ENCODE peak calls at places on chromosome 11, in ten cellular contexts. Y is Panc1; C is CD8-positive, alpha-beta T cell; W is fibroblast of the aortic adventitia; H is HCT116; N is WERI-Rb-1; D is fibroblast of pulmonary artery; T is cardiac muscle cell; A is stomach; V is cardiac fibroblast. R is an unnamed sample.

GRCh38 chr11:1771273-1771672 is 7.5 kb upstream of the CTSD start:
- DNase-seq in Y (no peak), H (no peak), W (no peak), N (no peak), C (no peak), T (no peak), D (no peak), A (peak; percentile 23), V (no peak), R (peak; percentile 46)

GRCh38 chr11:45232341-45233080 is 53.6 kb downstream of the SYT13 start:
- DNase-seq in Y (no peak), D (no peak), C (no peak), H (no peak), N (no peak), V (no peak), T (no peak), A (no peak), W (no peak), R (no peak)

GRCh38 chr11:12777208-12777874 is 103.1 kb downstream of the TEAD1 start:
- DNase-seq in N (no peak), D (peak; percentile 72), V (peak; percentile 67), Y (no peak), W (peak; percentile 36), T (no peak), H (no peak), A (no peak), C (no peak), R (no peak)

GRCh38 chr11:73539506-73540084 is 58.3 kb downstream of the FAM168A start:
- DNase-seq in T (no peak), Y (no peak), N (peak; percentile 67), H (no peak), A (no peak), D (no peak), W (no peak), C (no peak), V (no peak), R (no peak)

GRCh38 chr11:3111919-3112690 is 53.0 kb downstream of the OSBPL5 start:
- DNase-seq in V (peak; percentile 62), A (no peak), N (no peak), D (no peak), W (no peak), Y (no peak), T (no peak), C (no peak), H (no peak), R (peak; percentile 36)

GRCh38 chr11:95577716-95578460 is 211.7 kb downstream of the FAM76B start:
- DNase-seq in Y (no peak), H (no peak), A (no peak), T (no peak), N (no peak), W (peak; percentile 84), D (peak; percentile 52), V (peak; percentile 86), C (no peak), R (peak; percentile 93)

GRCh38 chr11:122559734-122560382 is 95.7 kb upstream of the UBASH3B start:
- DNase-seq in H (peak; percentile 83), T (no peak), D (no peak), A (no peak), Y (peak; percentile 64), V (peak; percentile 62), N (no peak), C (no peak), W (peak; percentile 13), R (peak; percentile 11)

GRCh38 chr11:95076416-95076815 is 9.7 kb downstream of the SRSF8 start:
- DNase-seq in W (peak; percentile 87), C (no peak), D (peak; percentile 97), V (peak; percentile 92), A (peak; percentile 67), Y (no peak), T (no peak), H (no peak), N (no peak), R (peak; percentile 61)

GRCh38 chr11:105838668-105839403 is 183.2 kb downstream of the MSANTD4 start:
- DNase-seq in N (no peak), A (no peak), V (peak; percentile 10), Y (peak; percentile 27), W (no peak), D (peak; percentile 3), T (no peak), H (peak; percentile 35), C (no peak), R (peak; percentile 88)

GRCh38 chr11:65477271-65478029 is 21.4 kb upstream of the MALAT1 start:
- DNase-seq in W (peak; percentile 92), H (no peak), Y (no peak), V (peak; percentile 95), N (peak; percentile 94), T (peak; percentile 94), A (peak; percentile 97), C (peak; percentile 85), D (peak; percentile 93), R (peak; percentile 95)

GRCh38 chr11:116199182-116199581 is 573.6 kb downstream of the BUD13 start:
- DNase-seq in N (peak; percentile 30), H (no peak), V (no peak), Y (no peak), A (no peak), T (peak; percentile 37), W (no peak), C (no peak), D (no peak), R (no peak)

GRCh38 chr11:69864589-69864929 is 45.3 kb upstream of the FGF3 start:
- DNase-seq in T (no peak), D (no peak), W (no peak), A (no peak), C (no peak), N (no peak), V (no peak), H (no peak), Y (no peak), R (no peak)

GRCh38 chr11:18254781-18255361 is 6.4 kb upstream of the SAA2 start:
- DNase-seq in A (no peak), W (no peak), N (no peak), V (no peak), T (no peak), C (no peak), Y (no peak), D (no peak), H (no peak), R (no peak)

GRCh38 chr11:131837562-131837961 is 467.1 kb downstream of the NTM start:
- DNase-seq in Y (no peak), T (no peak), N (no peak), W (no peak), H (no peak), D (no peak), V (no peak), A (no peak), C (no peak), R (no peak)

GRCh38 chr11:131841028-131841427 is 470.6 kb downstream of the NTM start:
- DNase-seq in D (peak; percentile 28), A (no peak), Y (no peak), W (no peak), N (no peak), H (no peak), T (no peak), V (peak; percentile 23), C (no peak), R (no peak)

GRCh38 chr11:131840542-131840941 is 470.1 kb downstream of the NTM start:
- DNase-seq in W (no peak), N (no peak), H (no peak), V (no peak), C (no peak), T (no peak), Y (no peak), A (no peak), D (no peak), R (no peak)

GRCh38 chr11:131838016-131838415 is 467.6 kb downstream of the NTM start:
- DNase-seq in H (no peak), Y (no peak), N (no peak), V (no peak), A (no peak), T (no peak), D (no peak), W (no peak), C (no peak), R (no peak)

GRCh38 chr11:131839326-131839725 is 468.9 kb downstream of the NTM start:
- DNase-seq in T (no peak), V (no peak), W (no peak), Y (no peak), H (no peak), A (no peak), C (no peak), D (no peak), N (peak; percentile 28), R (no peak)
- TF ChIP-seq CTCF in T (no peak), V (no peak), W (no peak), Y (no peak), H (no peak), A (no peak), C (no peak), D (no peak), N (no peak), R (no peak)

GRCh38 chr11:64250406-64250874 is 890 bp upstream of the PLCB3 start:
- DNase-seq in T (no peak), C (no peak), Y (no peak), W (no peak), H (no peak), A (no peak), V (no peak), N (no peak), D (no peak), R (no peak)
- H3K4me3 ChIP-seq in T (no peak overlapping the region), C (peak overlapping the region; percentile 53), Y (peak overlapping the region; percentile 84), W (no peak overlapping the region), H (peak overlapping the region; percentile 62), A (peak overlapping the region; percentile 84), V (no peak overlapping the region), N (peak overlapping the region; percentile 59), D (peak overlapping the region; percentile 85), R (peak overlapping the region; percentile 62)

GRCh38 chr11:15841898-15842297 is 514.4 kb downstream of the SOX6 start:
- DNase-seq in V (no peak), H (no peak), D (no peak), W (no peak), Y (no peak), A (no peak), T (peak; percentile 31), C (no peak), N (no peak), R (peak; percentile 57)
- TF ChIP-seq CTCF in V (no peak), H (no peak), D (no peak), W (no peak), Y (no peak), A (no peak), T (no peak), C (no peak), N (no peak), R (no peak)

DNA sequence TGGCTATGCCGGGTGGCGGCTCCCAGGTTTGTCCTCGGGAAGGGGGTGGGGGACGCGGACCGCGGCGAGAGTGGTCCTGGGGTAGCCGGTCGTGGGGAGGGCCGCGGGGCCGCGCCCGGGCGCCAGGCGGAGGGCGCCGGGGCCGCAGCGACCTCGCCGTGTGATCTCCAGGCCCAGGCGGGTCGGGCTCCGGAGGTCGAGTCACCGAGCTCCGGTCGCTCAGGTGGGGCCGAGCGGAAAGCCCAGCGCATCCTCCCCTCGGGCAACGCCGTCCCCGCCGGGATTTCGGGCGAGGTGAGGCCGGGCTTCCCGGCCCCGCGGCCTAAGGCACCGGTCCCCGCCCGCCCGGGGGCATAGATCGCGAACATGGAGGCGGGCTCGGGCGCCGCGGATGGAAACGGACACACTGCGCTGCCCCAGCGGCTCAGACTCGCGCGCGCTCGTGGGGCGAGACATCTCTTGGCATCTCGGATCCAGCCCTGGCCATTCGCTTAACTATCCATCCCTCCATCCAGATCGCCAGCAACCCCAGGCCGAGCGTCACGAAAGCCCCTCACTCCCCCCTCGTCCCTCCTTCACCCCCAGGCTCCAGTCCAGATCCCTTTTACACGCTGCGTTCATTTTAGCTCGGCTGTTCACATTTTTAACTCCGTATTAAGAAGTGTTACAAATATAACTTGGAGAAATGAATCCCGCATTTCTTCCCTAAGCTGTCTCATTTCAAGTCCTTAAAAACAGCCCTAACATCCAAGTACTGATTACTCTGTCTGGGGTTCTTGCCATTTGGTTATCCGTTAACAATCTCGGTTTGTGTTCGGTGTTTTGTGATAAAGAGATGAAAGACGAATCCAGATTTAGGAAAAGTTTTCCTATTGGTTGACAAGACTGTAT is 460 bp downstream of the ZC3H12C start:
- DNase-seq in H (peak; percentile 15), Y (no peak), C (no peak), T (peak; percentile 53), V (peak; percentile 64), N (peak; percentile 47), A (peak; percentile 56), D (peak; percentile 72), W (peak; percentile 75), R (peak; percentile 50)
- H3K4me3 ChIP-seq in H (peak overlapping the region; percentile 69), Y (peak overlapping the region; percentile 70), C (no peak overlapping the region), T (peak overlapping the region; percentile 97), V (peak overlapping the region; percentile 59), N (peak overlapping the region; percentile 87), A (peak overlapping the region; percentile 66), D (peak overlapping the region; percentile 72), W (peak overlapping the region; percentile 73), R (peak overlapping the region; percentile 61)

R was measured in epithelial cell of esophagus.